ENCODE peak calls at places on chromosomes 16 and 17, in six cellular contexts. S, M, E, A, R and Y are unnamed samples.

GRCh38 chr16:72927199-72928088 is 120.5 kb downstream of the ZFHX3 start:
- DNase-seq in A (no peak), M (no peak), R (no peak), S (no peak), E (no peak), Y (no peak)

GRCh38 chr17:81398170-81398854 is 3.1 kb downstream of the BAHCC1 start:
- DNase-seq in A (no peak), M (no peak), E (no peak), R (no peak), S (no peak), Y (no peak)

GRCh38 chr16:70738083-70738977 is 52.5 kb upstream of the MTSS2 start:
- DNase-seq in E (peak), R (no peak), A (peak), M (peak), S (peak), Y (no peak)

GRCh38 chr16:81571592-81572230 is 127.1 kb downstream of the CMIP start:
- DNase-seq in R (no peak), E (no peak), A (no peak), M (no peak), S (no peak), Y (no peak)

GRCh38 chr17:83149761-83150251 is 70.4 kb downstream of the METRNL start:
- DNase-seq in S (no peak), M (no peak), A (no peak), R (no peak), E (no peak), Y (no peak)

GRCh38 chr17:83186226-83186625 is 106.8 kb downstream of the METRNL start:
- DNase-seq in A (peak), S (no peak), M (no peak), E (no peak), R (no peak), Y (no peak)

GRCh38 chr16:22734313-22734869 is 79.6 kb upstream of the HS3ST2 start:
- DNase-seq in A (no peak), M (no peak), E (no peak), S (no peak), R (no peak), Y (no peak)

GRCh38 chr17:78789663-78790181 is 7.6 kb upstream of the CYTH1 start:
- DNase-seq in E (no peak), R (no peak), A (no peak), S (no peak), M (no peak), Y (no peak)

GRCh38 chr17:40510328-40510648 is 8.9 kb upstream of the TNS4 start:
- DNase-seq in R (no peak), M (no peak), E (no peak), S (no peak), A (no peak), Y (no peak)

GRCh38 chr17:76000016-76000754 is 470 bp upstream of the CDK3 start:
- DNase-seq in A (peak), S (peak), R (no peak), E (no peak), M (peak), Y (peak)

GRCh38 chr17:75724016-75725003 is 3.1 kb downstream of the ITGB4 start:
- DNase-seq in A (no peak), M (no peak), S (no peak), E (no peak), R (no peak), Y (no peak)

GRCh38 chr17:45346255-45347015 is 29.6 kb upstream of the MAP3K14 start:
- DNase-seq in S (no peak), R (no peak), A (no peak), M (no peak), E (peak), Y (no peak)

GRCh38 chr17:46737331-46737730 is 81.2 kb downstream of the WNT3 start:
- DNase-seq in E (no peak), S (no peak), R (no peak), M (no peak), A (no peak), Y (no peak)

GRCh38 chr17:52383493-52384100 is 225.1 kb upstream of the CA10 start:
- DNase-seq in M (peak), R (no peak), E (peak), A (peak), S (peak), Y (peak)

GRCh38 chr17:32256695-32257013 is 9.0 kb upstream of the RHBDL3 start:
- DNase-seq in M (no peak), R (no peak), E (no peak), S (no peak), A (no peak), Y (no peak)

GRCh38 chr16:84689126-84689525 is 10.7 kb upstream of the USP10 start:
- DNase-seq in R (no peak), M (no peak), E (no peak), S (no peak), A (no peak), Y (no peak)

GRCh38 chr16:14629612-14629918 is 495 bp downstream of the PARN start:
- DNase-seq in M (no peak), A (no peak), S (no peak), R (no peak), E (no peak), Y (no peak)